ENCODE peak calls at places on chromosome 14, in five cellular contexts. L is heart left ventricle, R is neural progenitor cell, G is psoas muscle, H is pancreas. O is an unnamed sample.

GRCh38 chr14:51328942-51329350 is 88.9 kb downstream of the TMX1 start:
- DNase-seq in L (no peak), R (no peak), G (peak; percentile 29), H (no peak), O (no peak)

GRCh38 chr14:92692822-92693226 is 55.6 kb downstream of the LGMN start:
- DNase-seq in L (peak; percentile 90), R (no peak), G (peak; percentile 46), H (peak; percentile 98), O (no peak)

GRCh38 chr14:64159588-64159987 is 134.6 kb downstream of the ESR2 start:
- DNase-seq in L (no peak), R (no peak), G (no peak), H (no peak), O (no peak)

GRCh38 chr14:87014854-87015253 is 978.1 kb downstream of the GALC start:
- DNase-seq in L (no peak), R (no peak), G (no peak), H (no peak), O (no peak)

GRCh38 chr14:102220031-102220430 is 80.3 kb downstream of the WDR20 start:
- DNase-seq in L (no peak), R (no peak), G (no peak), H (peak; percentile 24), O (no peak)

GRCh38 chr14:75229923-75230792 is 48.5 kb upstream of the FOS start:
- DNase-seq in L (no peak), R (peak; percentile 45), G (no peak), H (no peak), O (no peak)

GRCh38 chr14:95609398-95609990 is 74.6 kb downstream of the GLRX5 start:
- DNase-seq in L (no peak), R (peak; percentile 82), G (no peak), H (no peak), O (no peak)

GRCh38 chr14:72169521-72169920 is 237.3 kb downstream of the RGS6 start:
- DNase-seq in L (no peak), R (no peak), G (no peak), H (no peak), O (no peak)

GRCh38 chr14:104885973-104886689 is 21.1 kb downstream of the CEP170B start:
- DNase-seq in L (no peak), R (no peak), G (peak; percentile 13), H (peak; percentile 82), O (no peak)

GRCh38 chr14:50770586-50770985 is 60.4 kb downstream of the NIN start:
- DNase-seq in L (no peak), R (no peak), G (no peak), H (peak; percentile 56), O (no peak)

GRCh38 chr14:44979273-44979672 is 17.3 kb downstream of the TOGARAM1 start:
- DNase-seq in L (no peak), R (no peak), G (no peak), H (no peak), O (no peak)

GRCh38 chr14:56160058-56160457 is 41.8 kb downstream of the PELI2 start:
- DNase-seq in L (no peak), R (no peak), G (no peak), H (no peak), O (no peak)

GRCh38 chr14:105738638-105739037 is 212.3 kb downstream of the TMEM121 start:
- DNase-seq in L (no peak), R (no peak), G (no peak), H (peak; percentile 22), O (no peak)

GRCh38 chr14:81219821-81220487 is 805 bp downstream of the GTF2A1 start:
- DNase-seq in L (no peak), R (peak; percentile 78), G (peak; percentile 47), H (peak; percentile 70), O (peak; percentile 30)

GRCh38 chr14:99522025-99522401 is 40.8 kb downstream of the CCNK start:
- DNase-seq in L (peak; percentile 23), R (no peak), G (peak; percentile 9), H (peak; percentile 44), O (no peak)

GRCh38 chr14:75927564-75928087 is 54.2 kb downstream of the TGFB3 start:
- DNase-seq in L (no peak), R (no peak), G (no peak), H (no peak), O (no peak)

GRCh38 chr14:49193365-49194050 is 392.7 kb downstream of the RPS29 start:
- DNase-seq in L (no peak), R (no peak), G (no peak), H (no peak), O (no peak)

GRCh38 chr14:85187521-85187920 is 342.4 kb upstream of the FLRT2 start:
- DNase-seq in L (no peak), R (no peak), G (no peak), H (no peak), O (no peak)

GRCh38 chr14:90757452-90757851 is 58.8 kb downstream of the TTC7B start:
- DNase-seq in L (no peak), R (no peak), G (peak; percentile 37), H (no peak), O (peak; percentile 73)

GRCh38 chr14:50792058-50792477 is 38.9 kb downstream of the NIN start:
- DNase-seq in L (no peak), R (no peak), G (no peak), H (no peak), O (no peak)

GRCh38 chr14:105526781-105527380 is 498 bp downstream of the TMEM121 start:
- DNase-seq in L (no peak), R (peak; percentile 22), G (no peak), H (peak; percentile 85), O (no peak)

GRCh38 chr14:21940887-21941855 is 267.6 kb upstream of the OR4E1 start:
- DNase-seq in L (no peak), R (peak; percentile 44), G (no peak), H (no peak), O (no peak)

GRCh38 chr14:64761441-64762043 is 57.3 kb downstream of the PLEKHG3 start:
- DNase-seq in L (peak; percentile 46), R (no peak), G (peak; percentile 19), H (no peak), O (no peak)

GRCh38 chr14:77039285-77040058 is 11.0 kb upstream of the IRF2BPL start:
- DNase-seq in L (no peak), R (no peak), G (no peak), H (no peak), O (no peak)

GRCh38 chr14:72492196-72492595 is 401.7 kb downstream of the DPF3 start:
- DNase-seq in L (no peak), R (no peak), G (no peak), H (no peak), O (no peak)

GRCh38 chr14:54470701-54471100 is 18.1 kb downstream of the GMFB start:
- DNase-seq in L (no peak), R (no peak), G (no peak), H (no peak), O (no peak)

GRCh38 chr14:102510616-102511520 is 1.3 kb upstream of the ANKRD9 start:
- DNase-seq in L (peak; percentile 78), R (peak; percentile 91), G (no peak), H (no peak), O (no peak)

GRCh38 chr14:65840786-65841185 is 428.3 kb downstream of the FUT8 start:
- DNase-seq in L (no peak), R (no peak), G (no peak), H (no peak), O (no peak)

GRCh38 chr14:104938436-104938835 is 13.8 kb downstream of the PLD4 start:
- DNase-seq in L (no peak), R (no peak), G (no peak), H (no peak), O (no peak)

GRCh38 chr14:26394114-26394855 is 203.5 kb downstream of the NOVA1 start:
- DNase-seq in L (no peak), R (peak; percentile 36), G (no peak), H (no peak), O (peak; percentile 70)

DNA sequence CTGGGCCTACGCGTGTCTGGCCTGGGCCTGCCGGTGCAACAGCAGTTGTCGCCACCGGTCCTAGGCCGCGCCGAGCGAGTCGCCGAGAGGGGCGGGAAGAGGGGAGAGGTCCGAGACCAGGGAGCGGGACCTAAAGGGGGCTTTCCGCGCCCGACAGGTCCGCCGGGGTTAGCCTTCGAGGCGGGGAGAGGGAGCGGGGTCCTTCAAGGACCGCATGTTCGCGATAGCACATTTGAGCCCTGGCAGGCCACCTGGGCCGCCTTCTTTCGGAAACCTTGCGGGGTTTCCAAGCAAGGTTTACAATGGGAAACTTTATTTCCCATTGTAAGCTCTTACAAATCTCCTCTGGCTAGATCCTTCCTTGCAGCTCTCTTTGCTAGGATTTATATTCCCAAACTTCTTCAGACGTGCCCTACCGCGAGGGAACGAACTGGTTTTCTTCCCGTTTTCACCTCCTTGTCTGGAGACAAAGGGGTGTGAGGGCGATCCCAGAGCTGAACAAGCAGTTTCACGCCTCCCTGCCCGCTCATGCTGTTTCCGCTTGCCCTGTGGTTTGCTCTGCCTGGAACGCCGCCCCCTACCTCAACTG is 6.8 kb downstream of the SIX6 start:
- DNase-seq in L (no peak), R (peak; percentile 89), G (no peak), H (peak; percentile 68), O (no peak)
- H3K4me3 ChIP-seq in L (no peak overlapping the region), R (peak overlapping the region; percentile 50), G (peak overlapping the region; percentile 69), H (no peak overlapping the region), O (peak overlapping the region; percentile 44)

GRCh38 chr14:73753887-73754880 is 40.0 kb upstream of the PNMA1 start:
- DNase-seq in L (peak; percentile 53), R (no peak), G (no peak), H (no peak), O (peak; percentile 57)

GRCh38 chr14:73750161-73750901 is 36.1 kb upstream of the PNMA1 start:
- DNase-seq in L (no peak), R (no peak), G (no peak), H (no peak), O (no peak)

GRCh38 chr14:73753043-73753886 is 39.1 kb upstream of the PNMA1 start:
- DNase-seq in L (peak; percentile 80), R (no peak), G (no peak), H (no peak), O (no peak)

GRCh38 chr14:73751157-73751691 is 37.0 kb upstream of the PNMA1 start:
- DNase-seq in L (no peak), R (no peak), G (no peak), H (no peak), O (no peak)

DNA sequence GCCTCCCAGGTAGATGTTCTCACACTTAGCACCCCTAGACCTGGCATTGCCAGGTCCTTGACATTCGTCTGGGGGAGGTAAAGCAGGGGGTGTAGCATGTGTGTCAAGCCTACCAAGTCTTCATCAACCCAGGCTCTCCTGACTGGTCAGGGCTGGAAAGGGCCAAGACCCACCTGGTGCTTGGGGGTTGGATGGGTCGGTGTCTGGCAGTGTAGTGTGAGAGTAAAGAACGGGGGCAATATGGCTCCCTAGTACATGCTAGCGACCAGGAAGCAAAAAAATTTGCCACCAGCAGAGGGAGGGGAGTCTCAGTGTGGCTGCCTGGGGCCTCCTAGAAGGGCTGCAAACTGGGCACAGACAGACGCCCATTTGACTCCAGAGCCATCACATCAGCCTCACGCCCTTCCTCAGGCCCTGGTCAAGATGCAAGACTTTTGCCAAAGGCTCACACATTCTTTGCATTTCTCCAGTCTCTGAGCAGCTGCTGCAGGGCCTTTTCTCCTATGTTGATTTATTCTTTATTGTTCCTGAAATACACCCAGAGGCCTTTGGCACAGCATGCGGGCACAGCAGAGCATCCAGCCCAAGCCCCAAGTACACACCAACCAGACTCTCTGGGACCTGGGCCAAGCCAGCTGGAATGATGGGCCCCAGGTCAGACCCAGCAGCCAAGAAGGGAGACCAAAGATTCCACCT is 38.3 kb upstream of the PNMA1 start:
- DNase-seq in L (peak; percentile 85), R (peak; percentile 38), G (peak; percentile 63), H (peak; percentile 75), O (no peak)
- TF ChIP-seq CTCF in L (no peak), R (peak; percentile 23), G (peak; percentile 28), H (no peak), O (no peak)

GRCh38 chr14:69505338-69506240 is 21.1 kb downstream of the PLEKHD1 start:
- DNase-seq in L (no peak), R (no peak), G (no peak), H (peak; percentile 20), O (no peak)
- H3K27ac ChIP-seq in L (no peak overlapping the region), R (no peak overlapping the region), G (no peak overlapping the region), H (no peak overlapping the region), O (no peak overlapping the region)

GRCh38 chr14:74035556-74035955 is 16.4 kb downstream of the BBOF1 start:
- DNase-seq in L (no peak), R (no peak), G (no peak), H (no peak), O (no peak)
- H3K4me3 ChIP-seq in L (no peak overlapping the region), R (no peak overlapping the region), G (no peak overlapping the region), H (no peak overlapping the region), O (no peak overlapping the region)